ENCODE peak calls at places on chromosomes 12 and 14, in five cellular contexts. V, W, S, P and Z are unnamed samples.

GRCh38 chr14:95463173-95463901 is 53.1 kb downstream of the SYNE3 start:
- DNase-seq in P (no peak), S (no peak), W (peak; percentile 62), V (no peak), Z (peak; percentile 66)

GRCh38 chr12:23889069-23889440 is 60.4 kb downstream of the SOX5 start:
- DNase-seq in W (no peak), P (no peak), S (no peak), V (no peak), Z (no peak)

GRCh38 chr12:111361073-111361716 is 7.7 kb downstream of the PHETA1 start:
- DNase-seq in S (no peak), P (no peak), W (no peak), V (no peak), Z (no peak)

GRCh38 chr12:1281683-1282366 is 290.8 kb downstream of the ERC1 start:
- DNase-seq in S (no peak), W (no peak), V (no peak), P (no peak), Z (no peak)

GRCh38 chr12:57745485-57745881 is 644 bp downstream of the TSPAN31 start:
- DNase-seq in S (no peak), V (no peak), P (no peak), W (no peak), Z (no peak)

GRCh38 chr12:52310622-52311281 is 10.4 kb downstream of the KRT83 start:
- DNase-seq in V (no peak), W (no peak), P (no peak), S (no peak), Z (no peak)

GRCh38 chr14:23398348-23398747 is 9.7 kb downstream of the MYH6 start:
- DNase-seq in V (no peak), W (no peak), P (no peak), S (no peak), Z (no peak)

GRCh38 chr12:68364893-68365725 is 32.9 kb upstream of the MDM1 start:
- DNase-seq in V (peak; percentile 72), W (peak; percentile 89), S (peak; percentile 94), P (peak; percentile 97), Z (peak; percentile 92)

GRCh38 chr12:59847127-59847526 is 251.3 kb downstream of the SLC16A7 start:
- DNase-seq in S (no peak), P (no peak), V (no peak), W (no peak), Z (no peak)

GRCh38 chr12:77734489-77734888 is 96.2 kb upstream of the NAV3 start:
- DNase-seq in S (no peak), W (no peak), P (no peak), V (no peak), Z (no peak)

GRCh38 chr12:81206425-81206824 is 128.5 kb downstream of the ACSS3 start:
- DNase-seq in W (no peak), V (no peak), S (no peak), P (no peak), Z (no peak)

GRCh38 chr14:89349196-89350008 is 67.6 kb downstream of the FOXN3 start:
- DNase-seq in P (no peak), W (peak; percentile 52), V (no peak), S (no peak), Z (peak; percentile 53)

GRCh38 chr12:13691598-13691997 is 289.8 kb downstream of the GRIN2B start:
- DNase-seq in S (no peak), P (no peak), W (no peak), V (no peak), Z (no peak)

GRCh38 chr12:128918481-128918880 is 65.2 kb downstream of the GLT1D1 start:
- DNase-seq in W (no peak), S (no peak), V (no peak), P (no peak), Z (no peak)

GRCh38 chr14:102893452-102893851 is 29.0 kb upstream of the AMN start:
- DNase-seq in V (no peak), S (no peak), P (no peak), W (peak; percentile 36), Z (peak; percentile 44)

GRCh38 chr12:20778969-20779368 is 31.5 kb upstream of the SLCO1B3 start:
- DNase-seq in W (peak; percentile 33), P (no peak), V (no peak), S (no peak), Z (no peak)

GRCh38 chr14:57486767-57487379 is 6.8 kb downstream of the CCDC198 start:
- DNase-seq in S (no peak), V (peak; percentile 41), P (no peak), W (no peak), Z (no peak)

GRCh38 chr14:54881235-54881760 is 21.3 kb downstream of the GCH1 start:
- DNase-seq in W (no peak), V (no peak), P (peak; percentile 78), S (no peak), Z (no peak)

GRCh38 chr12:41277019-41277770 is 89.1 kb downstream of the PDZRN4 start:
- DNase-seq in W (no peak), S (no peak), V (peak; percentile 26), P (no peak), Z (no peak)

GRCh38 chr12:91422107-91422506 is 239.5 kb upstream of the DCN start:
- DNase-seq in W (no peak), P (no peak), S (no peak), V (no peak), Z (peak; percentile 13)

GRCh38 chr14:61326847-61327246 is 5.5 kb downstream of the PRKCH start:
- DNase-seq in S (no peak), W (peak; percentile 46), V (no peak), P (no peak), Z (peak; percentile 44)

GRCh38 chr12:32226768-32227167 is 120.1 kb downstream of the BICD1 start:
- DNase-seq in V (no peak), P (no peak), S (no peak), W (no peak), Z (no peak)

GRCh38 chr14:75069021-75069810 is at the start of gene ZC2HC1C:
- DNase-seq in W (peak; percentile 97), V (peak; percentile 89), S (peak; percentile 97), P (peak; percentile 98), Z (peak; percentile 97)

GRCh38 chr14:90301580-90302181 is 30.1 kb downstream of the NRDE2 start:
- DNase-seq in V (peak; percentile 30), S (no peak), P (no peak), W (no peak), Z (no peak)

GRCh38 chr12:11958216-11959091 is 112.3 kb upstream of the BCL2L14 start:
- DNase-seq in V (peak; percentile 8), P (peak; percentile 79), W (no peak), S (no peak), Z (no peak)

GRCh38 chr12:50825372-50825838 is 17.3 kb upstream of the TMPRSS12 start:
- DNase-seq in P (no peak), V (peak; percentile 62), W (no peak), S (no peak), Z (no peak)

GRCh38 chr14:41604793-41605534 is 1.7 kb upstream of the LRFN5 start:
- DNase-seq in S (no peak), V (no peak), W (no peak), P (no peak), Z (no peak)

GRCh38 chr12:6374781-6375150 is 597 bp downstream of the SCNN1A start:
- DNase-seq in S (no peak), V (no peak), P (no peak), W (no peak), Z (peak; percentile 17)

GRCh38 chr12:6375269-6376078 is at the start of gene SCNN1A:
- DNase-seq in V (no peak), W (peak; percentile 92), P (no peak), S (no peak), Z (peak; percentile 86)

GRCh38 chr12:6377667-6377994 is 2.3 kb upstream of the SCNN1A start:
- DNase-seq in S (no peak), V (no peak), W (peak; percentile 88), P (no peak), Z (peak; percentile 74)

GRCh38 chr12:6376965-6377666 is 1.8 kb upstream of the SCNN1A start:
- DNase-seq in W (peak; percentile 24), P (no peak), S (no peak), V (no peak), Z (peak; percentile 24)

GRCh38 chr12:6376079-6376941 is 947 bp upstream of the SCNN1A start:
- DNase-seq in V (peak; percentile 64), S (no peak), W (peak; percentile 92), P (no peak), Z (peak; percentile 75)
- TF ChIP-seq CTCF in V (peak; percentile 66), S (peak; percentile 13), W (no peak), P (peak; percentile 58), Z (peak; percentile 40)

GRCh38 chr14:28773176-28773575 is 6.6 kb downstream of the FOXG1 start:
- DNase-seq in W (no peak), V (no peak), S (no peak), P (no peak), Z (no peak)

GRCh38 chr14:28772613-28773012 is 6.0 kb downstream of the FOXG1 start:
- DNase-seq in P (no peak), W (no peak), V (no peak), S (no peak), Z (no peak)

GRCh38 chr14:28773917-28774691 is 7.5 kb downstream of the FOXG1 start:
- DNase-seq in V (no peak), S (no peak), W (no peak), P (no peak), Z (no peak)

GRCh38 chr14:28776482-28777266 is 10.1 kb downstream of the FOXG1 start:
- DNase-seq in P (no peak), W (no peak), V (no peak), S (no peak), Z (no peak)

GRCh38 chr14:28774764-28775738 is 8.5 kb downstream of the FOXG1 start:
- DNase-seq in P (no peak), V (no peak), S (no peak), W (no peak), Z (no peak)
- TF ChIP-seq POLR2AphosphoS5 in P (no peak), V (no peak), S (no peak), W (no peak), Z (no peak)

GRCh38 chr12:27332407-27333310 is at the start of gene BMAL2:
- DNase-seq in S (no peak), W (peak; percentile 54), V (peak; percentile 20), P (no peak), Z (peak; percentile 47)
- TF ChIP-seq EP300 in S (no peak), W (no peak), V (no peak), P (no peak), Z (no peak)

GRCh38 chr12:22529281-22530060 is 14.9 kb downstream of the C2CD5 start:
- DNase-seq in S (no peak), P (no peak), W (no peak), V (peak; percentile 59), Z (no peak)

GRCh38 chr12:22527999-22528398 is 16.3 kb downstream of the C2CD5 start:
- DNase-seq in P (no peak), S (no peak), W (no peak), V (no peak), Z (no peak)

GRCh38 chr12:22525426-22525825 is 18.9 kb downstream of the C2CD5 start:
- DNase-seq in V (no peak), P (no peak), W (no peak), S (no peak), Z (no peak)

GRCh38 chr12:22531205-22531604 is 13.1 kb downstream of the C2CD5 start:
- DNase-seq in W (no peak), V (no peak), P (no peak), S (no peak), Z (no peak)

DNA sequence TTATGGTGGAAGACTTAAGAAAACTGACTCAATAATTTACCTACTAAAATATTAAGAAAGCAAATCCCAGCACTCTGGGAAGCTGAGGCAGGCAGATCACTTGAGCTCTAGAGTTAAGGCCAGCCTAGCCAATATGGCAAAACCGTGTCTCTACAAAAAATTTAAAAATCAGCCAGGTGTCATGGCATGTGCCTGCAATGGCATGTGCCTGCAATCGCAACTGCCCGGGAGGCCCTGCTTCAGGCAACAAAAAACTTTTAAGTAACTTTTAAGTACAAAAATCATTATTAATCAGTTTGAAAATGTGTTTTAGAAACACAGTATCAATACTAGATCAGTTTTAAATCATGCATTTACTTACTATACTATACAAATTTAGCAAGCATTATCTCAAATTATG is 17.5 kb downstream of the C2CD5 start:
- DNase-seq in P (no peak), V (no peak), S (no peak), W (no peak), Z (no peak)
- TF ChIP-seq CTCF in P (no peak), V (no peak), S (no peak), W (no peak), Z (no peak)